ENCODE peak calls at places on chromosomes 4 and X, in four cellular contexts. V is transverse colon, C is mucosa of descending colon, U is dorsolateral prefrontal cortex. N is an unnamed sample.

GRCh38 chr4:140260227-140260626 is 106.2 kb upstream of the MAML3 start:
- DNase-seq in V (no peak), C (no peak), U (no peak), N (no peak)

GRCh38 chr4:1759818-1760223 is 33.3 kb upstream of the FGFR3 start:
- DNase-seq in V (no peak), C (no peak), U (no peak), N (no peak)

GRCh38 chr4:1245481-1246051 is 3.4 kb downstream of the CTBP1 start:
- DNase-seq in V (peak), C (peak), U (no peak), N (no peak)

GRCh38 chr4:37320518-37321235 is 76.1 kb downstream of the NWD2 start:
- DNase-seq in V (no peak), C (no peak), U (no peak), N (no peak)

GRCh38 chr4:157075811-157076577 is at the start of gene GLRB:
- DNase-seq in V (no peak), C (no peak), U (peak), N (no peak)

GRCh38 chr4:23654791-23655190 is 235.1 kb downstream of the PPARGC1A start:
- DNase-seq in V (no peak), C (no peak), U (no peak), N (no peak)

GRCh38 chrX:8864151-8864550 is 63.0 kb upstream of the FAM9A start:
- DNase-seq in V (no peak), C (no peak), U (no peak), N (no peak)

GRCh38 chrX:31271615-31272471 is 200.0 kb upstream of the FTHL17 start:
- DNase-seq in V (no peak), C (no peak), U (no peak), N (no peak)

GRCh38 chr4:183905593-183906485 is 732 bp downstream of the STOX2 start:
- DNase-seq in V (peak), C (no peak), U (peak), N (no peak)

GRCh38 chr4:36758312-36758690 is 476.9 kb downstream of the DTHD1 start:
- DNase-seq in V (no peak), C (no peak), U (no peak), N (no peak)

GRCh38 chrX:39760930-39761329 is 336.8 kb downstream of the BCOR start:
- DNase-seq in V (no peak), C (no peak), U (no peak), N (no peak)

GRCh38 chrX:102712967-102713677 is 874 bp downstream of the GPRASP2 start:
- DNase-seq in V (peak), C (no peak), U (peak), N (no peak)

GRCh38 chrX:71216446-71216845 is 6.6 kb upstream of the GJB1 start:
- DNase-seq in V (peak), C (no peak), U (no peak), N (no peak)

GRCh38 chr4:61204353-61204752 is 4.2 kb downstream of the ADGRL3 start:
- DNase-seq in V (no peak), C (no peak), U (no peak), N (no peak)

GRCh38 chr4:88059781-88060180 is 52.3 kb downstream of the PKD2 start:
- DNase-seq in V (no peak), C (no peak), U (no peak), N (no peak)

GRCh38 chr4:88058295-88058694 is 50.9 kb downstream of the PKD2 start:
- DNase-seq in V (no peak), C (no peak), U (no peak), N (no peak)

GRCh38 chr4:88054229-88054628 is 46.8 kb downstream of the PKD2 start:
- DNase-seq in V (no peak), C (no peak), U (no peak), N (no peak)

GRCh38 chr4:88060431-88060830 is 53.0 kb downstream of the PKD2 start:
- DNase-seq in V (no peak), C (no peak), U (no peak), N (no peak)

GRCh38 chr4:88054909-88055308 is 47.5 kb downstream of the PKD2 start:
- DNase-seq in V (peak), C (no peak), U (no peak), N (no peak)
- TF ChIP-seq CTCF in V (peak), C (peak), U (peak), N (no peak)

DNA sequence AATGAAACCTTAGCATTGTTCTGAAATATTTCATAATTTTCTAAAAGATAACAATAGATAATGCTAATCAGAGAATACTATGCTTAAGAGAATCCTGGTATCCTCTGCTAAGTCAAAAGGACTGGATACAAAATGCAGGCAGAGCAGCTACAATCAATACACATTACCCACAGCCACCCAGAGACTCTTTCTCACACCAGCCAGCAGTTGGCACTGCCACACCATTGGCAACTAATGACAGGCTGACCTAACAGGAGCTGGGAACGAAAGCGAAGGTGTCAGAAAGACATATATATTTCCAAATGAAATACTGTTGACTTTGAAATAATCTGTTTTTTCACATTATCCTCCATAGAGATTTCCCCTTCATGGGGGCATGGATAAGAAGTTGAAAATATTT is 122.6 kb upstream of the PLAC1 start:
- DNase-seq in V (no peak), C (no peak), U (no peak), N (no peak)
- TF ChIP-seq CTCF in V (no peak), C (no peak), U (no peak), N (no peak)

GRCh38 chr4:186132577-186133277 is 28.2 kb downstream of the FAM149A start:
- DNase-seq in V (no peak), C (no peak), U (no peak), N (no peak)
- TF ChIP-seq CTCF in V (no peak), C (no peak), U (no peak), N (no peak)

GRCh38 chr4:139184129-139184528 is 7.1 kb upstream of the ELF2 start:
- DNase-seq in V (no peak), C (no peak), U (no peak), N (no peak)
- TF ChIP-seq CTCF in V (no peak), C (no peak), U (peak), N (no peak)

DNA sequence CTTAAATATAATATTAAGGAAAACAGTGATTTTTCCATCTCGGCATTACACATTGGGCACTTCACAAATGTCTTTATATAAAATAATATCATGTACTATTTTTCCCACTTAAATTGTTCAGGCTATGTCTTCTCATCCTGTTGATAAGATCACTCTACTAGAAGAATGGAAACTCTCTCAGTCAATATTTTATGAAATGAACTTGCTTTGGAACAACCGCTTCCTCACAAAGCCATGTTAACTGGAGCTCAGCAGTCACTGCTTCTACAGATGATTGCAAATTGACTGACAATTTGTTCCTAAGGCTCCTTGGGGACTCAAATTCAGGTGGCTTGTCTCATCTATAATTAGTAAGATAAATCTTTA is 127.5 kb upstream of the CBR4 start:
- DNase-seq in V (no peak), C (no peak), U (no peak), N (no peak)
- TF ChIP-seq CTCF in V (no peak), C (no peak), U (no peak), N (no peak)

GRCh38 chr4:79014230-79014629 is 75.0 kb upstream of the PAQR3 start:
- DNase-seq in V (no peak), C (no peak), U (no peak), N (no peak)
- TF ChIP-seq CTCF in V (no peak), C (no peak), U (no peak), N (no peak)

DNA sequence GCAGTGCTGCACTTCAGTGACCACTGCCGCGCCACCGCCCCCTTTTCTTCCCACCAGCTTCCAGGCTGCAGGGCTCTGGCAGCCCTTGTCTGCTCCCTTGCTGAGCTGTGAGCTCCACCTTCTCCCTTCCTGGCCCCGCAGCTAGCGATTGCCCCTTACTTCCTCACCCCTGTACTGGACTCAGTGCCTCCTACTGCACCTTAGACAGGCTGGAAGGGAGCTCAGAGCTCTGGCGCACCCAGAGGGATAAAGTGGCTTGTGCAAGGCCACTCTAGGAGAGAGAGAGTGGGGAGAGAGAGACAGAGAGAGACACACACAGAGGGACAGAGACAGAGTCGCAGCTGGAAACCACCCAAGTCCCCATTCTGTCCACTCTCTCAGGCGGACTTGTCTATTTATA is 6.0 kb downstream of the RASL11B start:
- DNase-seq in V (no peak), C (no peak), U (peak), N (no peak)
- TF ChIP-seq CTCF in V (no peak), C (no peak), U (peak), N (no peak)

GRCh38 chr4:165345663-165346417 is 18.4 kb downstream of the MSMO1 start:
- DNase-seq in V (no peak), C (no peak), U (no peak), N (no peak)
- TF ChIP-seq CTCF in V (no peak), C (no peak), U (peak), N (no peak)

N was measured in omental fat pad.